ENCODE peak calls at places on chromosomes 4 and X, in seven cellular contexts. G, N, V, U, R, Y and O are unnamed samples.

GRCh38 chrX:13791559-13791958 is 25.3 kb downstream of the GPM6B start:
- DNase-seq in G (no peak), N (no peak), V (no peak), U (no peak), R (no peak), Y (no peak), O (peak; percentile 22)

GRCh38 chrX:77167993-77168392 is 279.2 kb upstream of the FGF16 start:
- DNase-seq in G (no peak), N (no peak), V (no peak), U (no peak), R (no peak), Y (no peak), O (no peak)

GRCh38 chr4:164952551-164952950 is 24.9 kb downstream of the TRIM61 start:
- DNase-seq in G (no peak), N (no peak), V (no peak), U (no peak), R (no peak), Y (no peak), O (no peak)

GRCh38 chr4:150970685-150971151 is 44.4 kb downstream of the LRBA start:
- DNase-seq in G (no peak), N (no peak), V (no peak), U (no peak), R (no peak), Y (no peak), O (no peak)

GRCh38 chr4:40307627-40308497 is 27.3 kb upstream of the CHRNA9 start:
- DNase-seq in G (peak; percentile 36), N (peak; percentile 20), V (no peak), U (no peak), R (no peak), Y (peak; percentile 18), O (no peak)

GRCh38 chrX:125757794-125758564 is 408.1 kb downstream of the DCAF12L2 start:
- DNase-seq in G (no peak), N (no peak), V (no peak), U (no peak), R (no peak), Y (peak; percentile 23), O (no peak)

GRCh38 chrX:70444326-70445196 is at the start of gene DLG3:
- DNase-seq in G (no peak), N (no peak), V (no peak), U (peak; percentile 51), R (peak; percentile 30), Y (no peak), O (no peak)

GRCh38 chrX:29231800-29232199 is 644.6 kb downstream of the IL1RAPL1 start:
- DNase-seq in G (no peak), N (no peak), V (no peak), U (peak; percentile 6), R (peak; percentile 25), Y (no peak), O (no peak)

GRCh38 chr4:106816501-106816900 is 219.6 kb downstream of the DKK2 start:
- DNase-seq in G (no peak), N (no peak), V (no peak), U (peak; percentile 17), R (no peak), Y (no peak), O (no peak)

GRCh38 chr4:109861941-109862340 is 14.0 kb downstream of the LRIT3 start:
- DNase-seq in G (no peak), N (no peak), V (no peak), U (no peak), R (no peak), Y (no peak), O (no peak)

GRCh38 chr4:90977726-90978125 is 850.5 kb downstream of the CCSER1 start:
- DNase-seq in G (no peak), N (no peak), V (no peak), U (no peak), R (peak; percentile 34), Y (no peak), O (no peak)

GRCh38 chr4:13546855-13547562 is 2.7 kb upstream of the NKX3-2 start:
- DNase-seq in G (peak; percentile 31), N (no peak), V (peak; percentile 53), U (no peak), R (no peak), Y (no peak), O (no peak)

GRCh38 chrX:150844016-150844415 is 54.5 kb downstream of the CD99L2 start:
- DNase-seq in G (no peak), N (no peak), V (no peak), U (no peak), R (peak; percentile 47), Y (no peak), O (no peak)

GRCh38 chrX:154735695-154736393 is 15.0 kb downstream of the GAB3 start:
- DNase-seq in G (no peak), N (peak; percentile 52), V (no peak), U (peak; percentile 93), R (peak; percentile 7), Y (peak; percentile 75), O (no peak)

GRCh38 chr4:6416518-6417286 is 55.7 kb downstream of the PPP2R2C start:
- DNase-seq in G (no peak), N (no peak), V (no peak), U (no peak), R (no peak), Y (no peak), O (no peak)

GRCh38 chr4:38783109-38783460 is 295 bp upstream of the TLR10 start:
- DNase-seq in G (no peak), N (no peak), V (no peak), U (no peak), R (no peak), Y (no peak), O (no peak)

GRCh38 chr4:7905461-7905915 is 34.2 kb downstream of the AFAP1 start:
- DNase-seq in G (no peak), N (peak; percentile 57), V (no peak), U (no peak), R (no peak), Y (no peak), O (no peak)

GRCh38 chr4:7904942-7905341 is 34.7 kb downstream of the AFAP1 start:
- DNase-seq in G (no peak), N (no peak), V (no peak), U (peak; percentile 94), R (no peak), Y (no peak), O (no peak)

GRCh38 chr4:7908668-7909067 is 31.0 kb downstream of the AFAP1 start:
- DNase-seq in G (no peak), N (no peak), V (no peak), U (no peak), R (no peak), Y (no peak), O (no peak)

GRCh38 chr4:7906171-7906581 is 33.5 kb downstream of the AFAP1 start:
- DNase-seq in G (no peak), N (no peak), V (no peak), U (peak; percentile 45), R (no peak), Y (no peak), O (no peak)

DNA sequence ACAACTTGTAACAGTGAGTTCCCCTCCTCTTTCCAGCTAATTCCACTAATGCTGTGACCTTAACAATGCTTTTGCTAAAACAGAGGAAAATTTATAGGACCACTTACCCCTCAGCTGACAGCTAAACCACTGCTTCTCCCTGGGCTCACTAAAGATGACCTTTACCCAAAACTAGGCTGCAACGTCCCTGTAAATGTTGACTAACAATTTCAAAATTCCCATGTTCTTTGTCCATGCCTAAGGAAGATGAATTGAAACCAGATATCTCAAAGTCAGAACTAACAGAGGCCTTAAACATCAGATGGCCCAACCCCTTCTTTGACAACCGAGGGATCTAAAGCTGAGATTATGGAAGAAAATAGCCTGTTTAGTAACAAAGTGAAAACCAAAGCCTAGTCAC is 32.5 kb downstream of the AFAP1 start:
- DNase-seq in G (no peak), N (no peak), V (no peak), U (no peak), R (no peak), Y (no peak), O (no peak)
- H3K4me1 ChIP-seq in G (peaks cover 3% of the 10 kb centered on the region), N (peaks cover 95% of the 10 kb centered on the region), V (no peaks in the 10 kb centered on the region), U (peaks cover 48% of the 10 kb centered on the region), R (peaks cover 57% of the 10 kb centered on the region), Y (peaks cover 70% of the 10 kb centered on the region), O (no peaks in the 10 kb centered on the region)

DNA sequence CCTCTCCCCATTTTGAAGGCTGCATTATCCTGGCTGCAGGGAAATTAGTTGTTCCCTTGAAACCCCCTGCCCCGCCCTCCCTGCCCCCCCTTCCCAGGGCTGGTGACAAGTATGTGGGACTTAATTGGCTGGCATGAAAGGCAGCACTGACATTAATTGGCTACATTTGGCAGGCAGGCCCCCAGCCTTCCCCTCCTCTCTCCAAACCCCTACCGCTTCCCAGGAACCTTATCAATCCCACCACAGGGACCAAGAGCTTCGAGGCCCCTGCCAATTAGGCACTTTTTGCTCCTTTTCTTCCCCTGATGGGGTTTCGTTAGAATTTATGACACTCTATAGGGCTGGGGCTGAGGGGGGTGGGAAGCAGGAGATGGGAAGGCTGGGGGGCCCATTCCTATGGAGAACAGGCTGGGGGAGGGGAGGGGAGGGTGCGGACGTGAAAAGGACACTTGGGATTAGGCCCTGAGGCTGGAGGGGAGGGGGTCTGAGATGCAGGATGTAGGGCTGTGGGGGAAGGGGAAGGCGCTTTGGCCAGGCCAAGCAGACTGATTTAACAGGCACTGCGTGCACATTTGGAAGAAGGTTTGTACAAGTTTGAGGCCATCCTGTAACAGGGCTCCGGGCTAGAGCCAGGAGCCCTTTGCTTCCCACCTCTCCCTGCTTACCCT is 52.2 kb downstream of the EFNB1 start:
- DNase-seq in G (no peak), N (no peak), V (no peak), U (no peak), R (no peak), Y (no peak), O (no peak)
- H3K36me3 ChIP-seq in G (no peaks in the 10 kb centered on the region), N (no peaks in the 10 kb centered on the region), V (no peaks in the 10 kb centered on the region), U (no peaks in the 10 kb centered on the region), R (no peaks in the 10 kb centered on the region), Y (no peaks in the 10 kb centered on the region), O (no peaks in the 10 kb centered on the region)

GRCh38 chr4:26507286-26507685 is 17.0 kb upstream of the CCKAR start:
- DNase-seq in G (no peak), N (no peak), V (no peak), U (no peak), R (no peak), Y (no peak), O (no peak)
- H3K4me1 ChIP-seq in G (no peaks in the 10 kb centered on the region), N (no peaks in the 10 kb centered on the region), V (no peaks in the 10 kb centered on the region), U (peaks cover 17% of the 10 kb centered on the region), R (no peaks in the 10 kb centered on the region), Y (no peaks in the 10 kb centered on the region), O (no peaks in the 10 kb centered on the region)

GRCh38 chr4:141223418-141223817 is 2.7 kb downstream of the ZNF330 start:
- DNase-seq in G (no peak), N (no peak), V (no peak), U (no peak), R (no peak), Y (no peak), O (no peak)
- H3K36me3 ChIP-seq in G (no peaks in the 10 kb centered on the region), N (no peaks in the 10 kb centered on the region), V (peaks cover 17% of the 10 kb centered on the region), U (peaks cover 6% of the 10 kb centered on the region), R (peaks cover 33% of the 10 kb centered on the region), Y (peaks cover 42% of the 10 kb centered on the region), O (no peaks in the 10 kb centered on the region)

GRCh38 chr4:70711599-70711998 is 10.2 kb upstream of the RUFY3 start:
- DNase-seq in G (no peak), N (no peak), V (no peak), U (no peak), R (no peak), Y (no peak), O (no peak)
- H3K4me1 ChIP-seq in G (no peaks in the 10 kb centered on the region), N (peaks cover 20% of the 10 kb centered on the region), V (no peaks in the 10 kb centered on the region), U (peaks cover 2% of the 10 kb centered on the region), R (peaks cover 21% of the 10 kb centered on the region), Y (peaks cover 28% of the 10 kb centered on the region), O (peaks cover 4% of the 10 kb centered on the region)